ENCODE peak calls at places on chromosomes 2 and 18, in eight cellular contexts. One of them, this sample, is unnamed.

GRCh38 chr2:53740170-53740569 is 27.4 kb upstream of the CHAC2 start:
- DNase-seq in mesendoderm: peak
- DNase-seq in OCI-LY7: no peak
- DNase-seq in LNCaP clone FGC: no peak
- DNase-seq in activated naive CD4-positive, alpha-beta T cell treated with anti-CD3 and anti-CD28 coated beads for 36 hours: no peak
- DNase-seq in AG08395: peak
- DNase-seq in activated T-cell treated with anti-CD3 and anti-CD28 coated beads for 24 hours: no peak
- DNase-seq in T-cell: no peak
- DNase-seq in this sample: peak

GRCh38 chr2:29042581-29043075 is 31.7 kb downstream of the PCARE start:
- DNase-seq in mesendoderm: no peak
- DNase-seq in OCI-LY7: no peak
- DNase-seq in LNCaP clone FGC: no peak
- DNase-seq in activated naive CD4-positive, alpha-beta T cell treated with anti-CD3 and anti-CD28 coated beads for 36 hours: no peak
- DNase-seq in AG08395: no peak
- DNase-seq in activated T-cell treated with anti-CD3 and anti-CD28 coated beads for 24 hours: no peak
- DNase-seq in T-cell: no peak
- DNase-seq in this sample: no peak

GRCh38 chr2:26292646-26293045 is 47.9 kb downstream of the HADHB start:
- DNase-seq in mesendoderm: no peak
- DNase-seq in OCI-LY7: no peak
- DNase-seq in LNCaP clone FGC: no peak
- DNase-seq in activated naive CD4-positive, alpha-beta T cell treated with anti-CD3 and anti-CD28 coated beads for 36 hours: no peak
- DNase-seq in AG08395: no peak
- DNase-seq in activated T-cell treated with anti-CD3 and anti-CD28 coated beads for 24 hours: no peak
- DNase-seq in T-cell: no peak
- DNase-seq in this sample: peak

GRCh38 chr2:178457390-178457886 is 6.3 kb downstream of the PJVK start:
- DNase-seq in mesendoderm: no peak
- DNase-seq in OCI-LY7: no peak
- DNase-seq in LNCaP clone FGC: no peak
- DNase-seq in activated naive CD4-positive, alpha-beta T cell treated with anti-CD3 and anti-CD28 coated beads for 36 hours: no peak
- DNase-seq in AG08395: no peak
- DNase-seq in activated T-cell treated with anti-CD3 and anti-CD28 coated beads for 24 hours: no peak
- DNase-seq in T-cell: no peak
- DNase-seq in this sample: no peak

GRCh38 chr2:17614174-17614573 is 73.7 kb downstream of the VSNL1 start:
- DNase-seq in mesendoderm: no peak
- DNase-seq in OCI-LY7: no peak
- DNase-seq in LNCaP clone FGC: no peak
- DNase-seq in activated naive CD4-positive, alpha-beta T cell treated with anti-CD3 and anti-CD28 coated beads for 36 hours: no peak
- DNase-seq in AG08395: no peak
- DNase-seq in activated T-cell treated with anti-CD3 and anti-CD28 coated beads for 24 hours: no peak
- DNase-seq in T-cell: no peak
- DNase-seq in this sample: no peak

GRCh38 chr2:209322041-209322440 is 101.8 kb upstream of the MAP2 start:
- DNase-seq in mesendoderm: no peak
- DNase-seq in OCI-LY7: no peak
- DNase-seq in LNCaP clone FGC: no peak
- DNase-seq in activated naive CD4-positive, alpha-beta T cell treated with anti-CD3 and anti-CD28 coated beads for 36 hours: no peak
- DNase-seq in AG08395: no peak
- DNase-seq in activated T-cell treated with anti-CD3 and anti-CD28 coated beads for 24 hours: no peak
- DNase-seq in T-cell: no peak
- DNase-seq in this sample: no peak

GRCh38 chr2:29766191-29766590 is 155.2 kb downstream of the ALK start:
- DNase-seq in mesendoderm: no peak
- DNase-seq in OCI-LY7: no peak
- DNase-seq in LNCaP clone FGC: no peak
- DNase-seq in activated naive CD4-positive, alpha-beta T cell treated with anti-CD3 and anti-CD28 coated beads for 36 hours: no peak
- DNase-seq in AG08395: peak
- DNase-seq in activated T-cell treated with anti-CD3 and anti-CD28 coated beads for 24 hours: no peak
- DNase-seq in T-cell: no peak
- DNase-seq in this sample: no peak

GRCh38 chr2:33583194-33583938 is 15.7 kb downstream of the FAM98A start:
- DNase-seq in mesendoderm: peak
- DNase-seq in OCI-LY7: peak
- DNase-seq in LNCaP clone FGC: no peak
- DNase-seq in activated naive CD4-positive, alpha-beta T cell treated with anti-CD3 and anti-CD28 coated beads for 36 hours: peak
- DNase-seq in AG08395: peak
- DNase-seq in activated T-cell treated with anti-CD3 and anti-CD28 coated beads for 24 hours: no peak
- DNase-seq in T-cell: peak
- DNase-seq in this sample: peak

GRCh38 chr2:14903709-14904374 is 271.3 kb downstream of the LRATD1 start:
- DNase-seq in mesendoderm: peak
- DNase-seq in OCI-LY7: peak
- DNase-seq in LNCaP clone FGC: no peak
- DNase-seq in activated naive CD4-positive, alpha-beta T cell treated with anti-CD3 and anti-CD28 coated beads for 36 hours: peak
- DNase-seq in AG08395: no peak
- DNase-seq in activated T-cell treated with anti-CD3 and anti-CD28 coated beads for 24 hours: peak
- DNase-seq in T-cell: no peak
- DNase-seq in this sample: peak

GRCh38 chr2:12244070-12244469 is 472.7 kb upstream of the TRIB2 start:
- DNase-seq in mesendoderm: no peak
- DNase-seq in OCI-LY7: no peak
- DNase-seq in LNCaP clone FGC: no peak
- DNase-seq in activated naive CD4-positive, alpha-beta T cell treated with anti-CD3 and anti-CD28 coated beads for 36 hours: no peak
- DNase-seq in AG08395: no peak
- DNase-seq in activated T-cell treated with anti-CD3 and anti-CD28 coated beads for 24 hours: no peak
- DNase-seq in T-cell: no peak
- DNase-seq in this sample: no peak

GRCh38 chr2:190904644-190905043 is 24.0 kb downstream of the GLS start:
- DNase-seq in mesendoderm: no peak
- DNase-seq in OCI-LY7: no peak
- DNase-seq in LNCaP clone FGC: no peak
- DNase-seq in activated naive CD4-positive, alpha-beta T cell treated with anti-CD3 and anti-CD28 coated beads for 36 hours: no peak
- DNase-seq in AG08395: no peak
- DNase-seq in activated T-cell treated with anti-CD3 and anti-CD28 coated beads for 24 hours: no peak
- DNase-seq in T-cell: no peak
- DNase-seq in this sample: no peak

GRCh38 chr18:525066-525797 is 24.7 kb upstream of the COLEC12 start:
- DNase-seq in mesendoderm: no peak
- DNase-seq in OCI-LY7: no peak
- DNase-seq in LNCaP clone FGC: no peak
- DNase-seq in activated naive CD4-positive, alpha-beta T cell treated with anti-CD3 and anti-CD28 coated beads for 36 hours: no peak
- DNase-seq in AG08395: peak
- DNase-seq in activated T-cell treated with anti-CD3 and anti-CD28 coated beads for 24 hours: no peak
- DNase-seq in T-cell: no peak
- DNase-seq in this sample: no peak

GRCh38 chr18:58315739-58316215 is 271.8 kb downstream of the NEDD4L start:
- DNase-seq in mesendoderm: no peak
- DNase-seq in OCI-LY7: no peak
- DNase-seq in LNCaP clone FGC: no peak
- DNase-seq in activated naive CD4-positive, alpha-beta T cell treated with anti-CD3 and anti-CD28 coated beads for 36 hours: peak
- DNase-seq in AG08395: no peak
- DNase-seq in activated T-cell treated with anti-CD3 and anti-CD28 coated beads for 24 hours: no peak
- DNase-seq in T-cell: no peak
- DNase-seq in this sample: no peak

GRCh38 chr2:240974771-240975572 is 23.4 kb upstream of the SNED1 start:
- DNase-seq in mesendoderm: no peak
- DNase-seq in OCI-LY7: no peak
- DNase-seq in LNCaP clone FGC: no peak
- DNase-seq in activated naive CD4-positive, alpha-beta T cell treated with anti-CD3 and anti-CD28 coated beads for 36 hours: peak
- DNase-seq in AG08395: peak
- DNase-seq in activated T-cell treated with anti-CD3 and anti-CD28 coated beads for 24 hours: no peak
- DNase-seq in T-cell: no peak
- DNase-seq in this sample: no peak

GRCh38 chr2:239732666-239733010 is 292.5 kb downstream of the NDUFA10 start:
- DNase-seq in mesendoderm: no peak
- DNase-seq in OCI-LY7: no peak
- DNase-seq in LNCaP clone FGC: no peak
- DNase-seq in activated naive CD4-positive, alpha-beta T cell treated with anti-CD3 and anti-CD28 coated beads for 36 hours: no peak
- DNase-seq in AG08395: no peak
- DNase-seq in activated T-cell treated with anti-CD3 and anti-CD28 coated beads for 24 hours: no peak
- DNase-seq in T-cell: no peak
- DNase-seq in this sample: no peak

GRCh38 chr2:29841386-29842004 is 79.9 kb downstream of the ALK start:
- DNase-seq in mesendoderm: peak
- DNase-seq in OCI-LY7: peak
- DNase-seq in LNCaP clone FGC: no peak
- DNase-seq in activated naive CD4-positive, alpha-beta T cell treated with anti-CD3 and anti-CD28 coated beads for 36 hours: peak
- DNase-seq in AG08395: peak
- DNase-seq in activated T-cell treated with anti-CD3 and anti-CD28 coated beads for 24 hours: peak
- DNase-seq in T-cell: peak
- DNase-seq in this sample: peak

GRCh38 chr2:31253344-31254155 is 19.6 kb downstream of the EHD3 start:
- DNase-seq in mesendoderm: peak
- DNase-seq in OCI-LY7: peak
- DNase-seq in LNCaP clone FGC: no peak
- DNase-seq in activated naive CD4-positive, alpha-beta T cell treated with anti-CD3 and anti-CD28 coated beads for 36 hours: no peak
- DNase-seq in AG08395: no peak
- DNase-seq in activated T-cell treated with anti-CD3 and anti-CD28 coated beads for 24 hours: no peak
- DNase-seq in T-cell: no peak
- DNase-seq in this sample: peak

GRCh38 chr18:79918089-79919011 is 33.1 kb downstream of the SLC66A2 start:
- DNase-seq in mesendoderm: no peak
- DNase-seq in OCI-LY7: no peak
- DNase-seq in LNCaP clone FGC: no peak
- DNase-seq in activated naive CD4-positive, alpha-beta T cell treated with anti-CD3 and anti-CD28 coated beads for 36 hours: no peak
- DNase-seq in AG08395: no peak
- DNase-seq in activated T-cell treated with anti-CD3 and anti-CD28 coated beads for 24 hours: no peak
- DNase-seq in T-cell: no peak
- DNase-seq in this sample: no peak

GRCh38 chr2:32357545-32358482 is 991 bp downstream of the BIRC6 start:
- DNase-seq in mesendoderm: peak
- DNase-seq in OCI-LY7: peak
- DNase-seq in LNCaP clone FGC: no peak
- DNase-seq in activated naive CD4-positive, alpha-beta T cell treated with anti-CD3 and anti-CD28 coated beads for 36 hours: peak
- DNase-seq in AG08395: peak
- DNase-seq in activated T-cell treated with anti-CD3 and anti-CD28 coated beads for 24 hours: peak
- DNase-seq in T-cell: peak
- DNase-seq in this sample: peak

GRCh38 chr18:48934708-48935432 is 15.9 kb downstream of the SMAD7 start:
- DNase-seq in mesendoderm: no peak
- DNase-seq in OCI-LY7: peak
- DNase-seq in LNCaP clone FGC: no peak
- DNase-seq in activated naive CD4-positive, alpha-beta T cell treated with anti-CD3 and anti-CD28 coated beads for 36 hours: peak
- DNase-seq in AG08395: no peak
- DNase-seq in activated T-cell treated with anti-CD3 and anti-CD28 coated beads for 24 hours: no peak
- DNase-seq in T-cell: no peak
- DNase-seq in this sample: no peak

GRCh38 chr2:118992740-118993391 is 50.9 kb downstream of the MARCO start:
- DNase-seq in mesendoderm: no peak
- DNase-seq in OCI-LY7: no peak
- DNase-seq in LNCaP clone FGC: no peak
- DNase-seq in activated naive CD4-positive, alpha-beta T cell treated with anti-CD3 and anti-CD28 coated beads for 36 hours: no peak
- DNase-seq in AG08395: no peak
- DNase-seq in activated T-cell treated with anti-CD3 and anti-CD28 coated beads for 24 hours: no peak
- DNase-seq in T-cell: no peak
- DNase-seq in this sample: no peak

GRCh38 chr18:13232971-13233565 is 14.5 kb downstream of the LDLRAD4 start:
- DNase-seq in mesendoderm: no peak
- DNase-seq in OCI-LY7: no peak
- DNase-seq in LNCaP clone FGC: no peak
- DNase-seq in activated naive CD4-positive, alpha-beta T cell treated with anti-CD3 and anti-CD28 coated beads for 36 hours: no peak
- DNase-seq in AG08395: no peak
- DNase-seq in activated T-cell treated with anti-CD3 and anti-CD28 coated beads for 24 hours: no peak
- DNase-seq in T-cell: no peak
- DNase-seq in this sample: no peak